ENCODE peak calls at places on chromosomes 12 and 14, in eight cellular contexts. X is substantia nigra; P is cardiac muscle cell; D is left ventricle myocardium inferior; B is CD4-positive, alpha-beta memory T cell; H is A549; S is psoas muscle; V is GM23248. Y is an unnamed sample.

GRCh38 chr12:78793491-78793890 is 71.1 kb upstream of the SYT1 start:
- DNase-seq in X (no peak), P (no peak), D (no peak), B (no peak), H (no peak), S (no peak), V (no peak), Y (no peak)

GRCh38 chr12:62848418-62848817 is 86.5 kb downstream of the PPM1H start:
- DNase-seq in X (no peak), P (no peak), D (no peak), B (no peak), H (peak), S (no peak), V (peak), Y (no peak)

GRCh38 chr12:122527478-122527944 is 462 bp downstream of the KNTC1 start:
- DNase-seq in X (no peak), P (peak), D (peak), B (peak), H (peak), S (no peak), V (peak), Y (peak)

GRCh38 chr12:62673027-62673815 is 206.6 kb downstream of the MON2 start:
- DNase-seq in X (no peak), P (peak), D (no peak), B (no peak), H (no peak), S (no peak), V (no peak), Y (no peak)

GRCh38 chr12:74337951-74338350 is 199.7 kb upstream of the ATXN7L3B start:
- DNase-seq in X (no peak), P (no peak), D (no peak), B (no peak), H (peak), S (no peak), V (peak), Y (peak)

GRCh38 chr12:42960087-42960527 is 370.6 kb upstream of the PRICKLE1 start:
- DNase-seq in X (no peak), P (no peak), D (no peak), B (no peak), H (no peak), S (no peak), V (peak), Y (peak)

GRCh38 chr14:26598081-26598671 is 343 bp upstream of the NOVA1 start:
- DNase-seq in X (peak), P (peak), D (peak), B (no peak), H (peak), S (peak), V (peak), Y (peak)

GRCh38 chr12:118259079-118259478 is 113.6 kb downstream of the TAOK3 start:
- DNase-seq in X (no peak), P (no peak), D (no peak), B (no peak), H (no peak), S (no peak), V (no peak), Y (no peak)

GRCh38 chr12:44247588-44247987 is 411.7 kb downstream of the TMEM117 start:
- DNase-seq in X (no peak), P (no peak), D (no peak), B (no peak), H (no peak), S (no peak), V (no peak), Y (no peak)

GRCh38 chr12:11542599-11542998 is 106.9 kb upstream of the ETV6 start:
- DNase-seq in X (no peak), P (peak), D (no peak), B (no peak), H (no peak), S (no peak), V (no peak), Y (no peak)

GRCh38 chr14:37147310-37147875 is 25.0 kb downstream of the SLC25A21 start:
- DNase-seq in X (no peak), P (no peak), D (no peak), B (no peak), H (no peak), S (no peak), V (peak), Y (no peak)

GRCh38 chr14:22177870-22178269 is 411.2 kb downstream of the DAD1 start:
- DNase-seq in X (no peak), P (no peak), D (no peak), B (no peak), H (no peak), S (no peak), V (no peak), Y (no peak)

GRCh38 chr12:107379852-107380567 is 286.7 kb upstream of the CRY1 start:
- DNase-seq in X (no peak), P (no peak), D (no peak), B (no peak), H (peak), S (no peak), V (peak), Y (peak)

GRCh38 chr14:68762944-68763831 is 29.7 kb downstream of the ZFP36L1 start:
- DNase-seq in X (no peak), P (peak), D (peak), B (no peak), H (no peak), S (peak), V (peak), Y (no peak)

GRCh38 chr12:81015510-81015909 is 62.4 kb upstream of the ACSS3 start:
- DNase-seq in X (no peak), P (no peak), D (no peak), B (no peak), H (no peak), S (no peak), V (no peak), Y (no peak)

GRCh38 chr12:56257491-56258067 is 605 bp downstream of the ANKRD52 start:
- DNase-seq in X (no peak), P (peak), D (no peak), B (no peak), H (peak), S (no peak), V (peak), Y (peak)

GRCh38 chr12:23655112-23655511 is 294.4 kb downstream of the SOX5 start:
- DNase-seq in X (no peak), P (no peak), D (no peak), B (no peak), H (no peak), S (no peak), V (no peak), Y (no peak)

GRCh38 chr12:118055865-118056773 is 4.9 kb downstream of the WSB2 start:
- DNase-seq in X (no peak), P (no peak), D (no peak), B (no peak), H (no peak), S (no peak), V (no peak), Y (no peak)

GRCh38 chr12:82329508-82329907 is 28.7 kb downstream of the CCDC59 start:
- DNase-seq in X (no peak), P (no peak), D (no peak), B (no peak), H (no peak), S (no peak), V (no peak), Y (no peak)

GRCh38 chr14:35927727-35928126 is 101.6 kb downstream of the BRMS1L start:
- DNase-seq in X (no peak), P (no peak), D (no peak), B (no peak), H (no peak), S (no peak), V (no peak), Y (peak)

GRCh38 chr12:17618831-17619230 is 471.2 kb downstream of the RERGL start:
- DNase-seq in X (no peak), P (no peak), D (no peak), B (no peak), H (no peak), S (no peak), V (no peak), Y (no peak)

GRCh38 chr14:20620798-20621478 is 20.6 kb downstream of the OR6S1 start:
- DNase-seq in X (no peak), P (no peak), D (no peak), B (no peak), H (no peak), S (no peak), V (no peak), Y (no peak)

GRCh38 chr12:113149361-113150150 is at the start of gene CFAP73:
- DNase-seq in X (peak), P (peak), D (peak), B (no peak), H (peak), S (no peak), V (peak), Y (peak)

GRCh38 chr12:8909752-8910151 is 4.6 kb upstream of the PHC1 start:
- DNase-seq in X (no peak), P (no peak), D (no peak), B (no peak), H (no peak), S (no peak), V (no peak), Y (no peak)

GRCh38 chr12:8904665-8905064 is 9.6 kb upstream of the PHC1 start:
- DNase-seq in X (no peak), P (no peak), D (no peak), B (no peak), H (no peak), S (no peak), V (no peak), Y (no peak)

GRCh38 chr12:8905546-8905945 is 8.8 kb upstream of the PHC1 start:
- DNase-seq in X (no peak), P (peak), D (no peak), B (no peak), H (no peak), S (no peak), V (no peak), Y (no peak)

GRCh38 chr12:8907513-8907912 is 6.8 kb upstream of the PHC1 start:
- DNase-seq in X (no peak), P (no peak), D (no peak), B (no peak), H (no peak), S (no peak), V (no peak), Y (no peak)

DNA sequence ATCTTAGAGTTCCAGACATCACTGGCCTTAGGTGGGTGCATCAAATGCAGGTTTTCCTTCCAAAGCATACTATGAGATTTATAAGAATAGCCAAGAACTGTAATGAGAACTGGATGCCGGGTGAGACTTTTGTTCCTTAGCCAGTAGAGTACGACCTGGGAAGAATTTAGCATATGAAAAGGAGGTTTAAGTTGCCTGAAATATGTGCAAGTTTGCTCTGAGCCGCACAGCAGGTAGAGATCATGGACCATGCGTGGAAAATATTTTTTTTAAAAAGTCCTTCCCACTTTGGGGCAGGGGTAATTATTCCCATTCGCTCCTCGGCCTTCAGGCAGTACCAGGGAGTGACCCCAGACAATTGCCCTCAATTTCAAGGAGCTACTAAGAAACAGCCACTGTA is 7.5 kb upstream of the PHC1 start:
- DNase-seq in X (no peak), P (no peak), D (no peak), B (no peak), H (no peak), S (no peak), V (no peak), Y (no peak)
- H3K27ac ChIP-seq in X (no peak), P (peak), D (peak), B (no peak), H (no peak), S (no peak), V (no peak), Y (no peak)

DNA sequence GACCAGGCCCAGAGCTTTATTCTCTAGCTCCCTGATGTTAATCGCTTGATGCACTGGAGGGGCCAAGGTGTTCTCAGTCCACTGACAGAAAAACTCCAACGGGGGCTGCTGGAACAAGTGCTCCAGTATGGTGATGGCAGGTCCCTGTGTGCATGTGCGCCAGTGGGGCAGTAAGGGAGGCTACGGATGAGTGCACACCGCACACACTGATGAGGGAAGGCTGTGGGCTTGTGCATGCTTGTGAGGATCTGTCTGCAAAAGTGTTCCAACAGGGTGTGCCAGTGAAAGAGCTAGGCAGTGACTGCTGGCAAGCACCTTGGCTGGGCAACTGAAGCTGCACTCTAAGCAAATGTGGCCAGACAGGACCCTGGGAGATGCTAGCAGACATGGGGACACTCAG is 229.7 kb upstream of the FOXG1 start:
- DNase-seq in X (no peak), P (no peak), D (no peak), B (no peak), H (no peak), S (no peak), V (no peak), Y (no peak)
- H3K27ac ChIP-seq in X (no peak), P (no peak), D (no peak), B (no peak), H (no peak), S (no peak), V (no peak), Y (no peak)

GRCh38 chr14:72613975-72614319 is 280.0 kb downstream of the DPF3 start:
- DNase-seq in X (no peak), P (no peak), D (no peak), B (no peak), H (no peak), S (no peak), V (no peak), Y (no peak)
- H3K27ac ChIP-seq in X (no peak), P (peak), D (peak), B (no peak), H (no peak), S (peak), V (no peak), Y (no peak)

DNA sequence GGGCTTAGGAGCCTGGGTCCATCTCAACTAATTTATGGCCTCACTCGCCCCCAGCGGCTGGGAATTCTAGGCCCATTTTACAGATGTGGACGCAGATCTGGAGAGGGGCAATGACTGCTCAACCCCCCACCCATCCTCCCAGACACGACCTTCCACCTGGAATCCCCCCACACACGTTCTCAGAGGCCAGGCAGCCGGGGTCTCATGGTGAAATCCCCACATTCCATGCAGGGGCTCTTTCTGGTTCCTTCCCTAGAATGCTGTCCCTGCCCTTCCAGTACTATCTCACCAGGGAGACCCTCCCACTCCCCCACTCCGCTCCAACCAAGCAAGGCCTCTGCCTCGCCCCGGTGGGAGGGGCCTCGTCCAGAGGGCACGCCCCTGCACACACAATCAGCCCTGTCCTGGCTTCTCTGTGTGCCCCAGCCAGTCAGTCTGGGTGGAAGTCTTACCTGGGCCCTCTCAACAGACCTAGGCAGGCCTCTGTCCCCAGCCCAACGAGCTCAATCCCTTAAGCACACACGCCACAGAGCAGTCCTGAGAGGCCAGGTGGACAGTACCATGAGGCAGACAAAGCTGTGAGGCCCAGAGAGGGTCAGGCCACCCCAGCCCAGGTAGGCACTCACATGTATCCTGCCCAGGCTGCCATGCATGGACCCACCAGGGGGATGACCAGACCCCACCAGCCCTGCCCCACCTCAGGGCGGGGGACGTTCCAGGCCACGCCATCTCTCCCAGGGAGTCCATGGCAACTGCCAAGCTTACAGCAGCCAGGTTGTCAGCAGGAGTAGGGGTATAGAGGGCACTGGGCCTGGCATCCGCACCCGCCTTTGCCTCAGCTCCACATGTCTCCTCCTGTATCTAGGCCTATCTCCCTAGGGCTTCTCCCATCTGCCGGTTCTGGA is 1.3 kb upstream of the ANKRD9 start:
- DNase-seq in X (no peak), P (peak), D (peak), B (no peak), H (no peak), S (no peak), V (no peak), Y (no peak)
- H3K27ac ChIP-seq in X (peak), P (peak), D (peak), B (peak), H (peak), S (peak), V (no peak), Y (peak)

GRCh38 chr14:89926709-89927108 is 27.8 kb downstream of the EFCAB11 start:
- DNase-seq in X (no peak), P (no peak), D (no peak), B (no peak), H (no peak), S (no peak), V (peak), Y (peak)
- H3K27ac ChIP-seq in X (no peak), P (no peak), D (no peak), B (no peak), H (no peak), S (no peak), V (peak), Y (no peak)

GRCh38 chr14:65006251-65006721 is 19.6 kb downstream of the FNTB start:
- DNase-seq in X (no peak), P (no peak), D (no peak), B (no peak), H (no peak), S (no peak), V (no peak), Y (no peak)
- H3K27ac ChIP-seq in X (no peak), P (no peak), D (no peak), B (no peak), H (no peak), S (peak), V (peak), Y (no peak)

GRCh38 chr12:103677905-103678304 is 90.8 kb downstream of the STAB2 start:
- DNase-seq in X (no peak), P (no peak), D (no peak), B (no peak), H (no peak), S (no peak), V (no peak), Y (no peak)
- H3K27ac ChIP-seq in X (no peak), P (no peak), D (no peak), B (no peak), H (no peak), S (no peak), V (no peak), Y (no peak)

DNA sequence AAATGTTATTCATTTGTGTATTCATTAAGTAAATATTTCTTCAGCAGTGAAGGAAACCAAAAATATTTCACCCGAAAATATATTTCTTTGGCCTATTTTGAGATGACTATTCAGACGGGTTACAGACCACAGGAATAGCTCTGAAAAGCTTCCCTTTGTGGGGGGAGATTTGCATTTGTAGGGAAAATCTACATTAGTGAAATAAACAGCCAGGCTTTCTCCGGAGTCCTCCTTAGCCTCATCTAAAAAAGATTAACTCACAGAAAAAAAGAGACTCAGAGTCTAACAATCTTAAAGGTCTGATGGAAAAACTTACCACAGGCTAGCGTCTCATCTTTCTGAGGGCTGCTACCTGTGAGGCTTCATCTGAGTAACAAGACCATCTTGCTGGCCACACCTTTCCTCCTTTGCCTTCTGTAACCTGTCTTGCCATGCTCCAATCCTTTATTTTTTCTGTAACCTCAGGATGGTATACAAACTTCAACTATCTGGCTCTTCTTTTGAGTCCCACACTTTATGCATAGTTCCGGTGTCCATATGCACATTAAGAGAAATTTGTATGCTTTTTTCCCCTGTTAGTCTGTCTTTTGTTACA is 100.7 kb downstream of the CNTN1 start:
- DNase-seq in X (no peak), P (no peak), D (no peak), B (no peak), H (no peak), S (no peak), V (no peak), Y (no peak)
- H3K27ac ChIP-seq in X (no peak), P (no peak), D (no peak), B (no peak), H (peak), S (no peak), V (no peak), Y (no peak)

Y was measured in RWPE1.